ENCODE peak calls at places on chromosomes 13 and 19, in four cellular contexts. O, H, I and A are unnamed samples.

GRCh38 chr13:109818136-109818535 is 31.8 kb upstream of the IRS2 start:
- DNase-seq in O (no peak), H (no peak), I (no peak), A (no peak)

GRCh38 chr19:32438751-32439150 is 33.2 kb downstream of the DPY19L3 start:
- DNase-seq in I (no peak), H (no peak), O (no peak), A (no peak)

GRCh38 chr13:109408596-109409382 is 377.6 kb downstream of the IRS2 start:
- DNase-seq in H (no peak), O (no peak), I (no peak), A (no peak)

GRCh38 chr13:33973194-33973593 is 155.2 kb downstream of the RFC3 start:
- DNase-seq in O (no peak), I (no peak), H (no peak), A (no peak)

GRCh38 chr13:24253520-24254150 is 55.7 kb upstream of the C1QTNF9 start:
- DNase-seq in I (no peak), H (no peak), O (no peak), A (no peak)

GRCh38 chr13:90686438-90686837 is 661.0 kb upstream of the MIR17HG start:
- DNase-seq in O (no peak), I (no peak), H (no peak), A (no peak)

GRCh38 chr19:7648265-7649014 is 11.5 kb downstream of the STXBP2 start:
- DNase-seq in H (no peak), I (no peak), O (no peak), A (no peak)

GRCh38 chr13:35549481-35549880 is 73.0 kb upstream of the MAB21L1 start:
- DNase-seq in I (peak; percentile 20), O (no peak), H (no peak), A (no peak)

GRCh38 chr19:18781885-18782527 is 9.1 kb downstream of the COMP start:
- DNase-seq in H (no peak), O (no peak), I (no peak), A (no peak)

GRCh38 chr19:29668746-29669609 is 3.7 kb downstream of the PLEKHF1 start:
- DNase-seq in H (no peak), O (no peak), I (no peak), A (no peak)

GRCh38 chr13:110641055-110642015 is 26.0 kb downstream of the NAXD start:
- DNase-seq in H (peak; percentile 63), O (no peak), I (no peak), A (no peak)

GRCh38 chr19:1608414-1609391 is 3.4 kb upstream of the UQCR11 start:
- DNase-seq in O (no peak), H (no peak), I (no peak), A (no peak)

GRCh38 chr19:51271015-51271600 is 20.2 kb downstream of the SIGLECL1 start:
- DNase-seq in O (peak; percentile 10), I (no peak), H (no peak), A (no peak)

GRCh38 chr13:110361365-110361911 is 54.4 kb downstream of the COL4A2 start:
- DNase-seq in I (peak; percentile 58), O (no peak), H (no peak), A (no peak)